ENCODE peak calls at places on chromosome 16, in eight cellular contexts. One of them, this sample, is unnamed.

GRCh38 chr16:50651835-50652438 is 29.2 kb downstream of the SNX20 start:
- DNase-seq in Peyer's patch: no peak
- DNase-seq in lower leg skin: no peak
- DNase-seq in H9: no peak
- DNase-seq in breast epithelium: no peak
- DNase-seq in mammary epithelial cell: no peak
- DNase-seq in BE2C: no peak
- DNase-seq in endothelial cell: no peak
- DNase-seq in this sample: no peak

GRCh38 chr16:26214694-26215093 is 522.9 kb downstream of the HS3ST4 start:
- DNase-seq in Peyer's patch: no peak
- DNase-seq in lower leg skin: no peak
- DNase-seq in H9: no peak
- DNase-seq in breast epithelium: no peak
- DNase-seq in mammary epithelial cell: no peak
- DNase-seq in BE2C: no peak
- DNase-seq in endothelial cell: no peak
- DNase-seq in this sample: no peak

GRCh38 chr16:79653337-79654000 is 52.9 kb upstream of the MAF start:
- DNase-seq in Peyer's patch: no peak
- DNase-seq in lower leg skin: no peak
- DNase-seq in H9: no peak
- DNase-seq in breast epithelium: no peak
- DNase-seq in mammary epithelial cell: no peak
- DNase-seq in BE2C: no peak
- DNase-seq in endothelial cell: no peak
- DNase-seq in this sample: no peak

GRCh38 chr16:11356573-11357331 is 11.5 kb downstream of the RMI2 start:
- DNase-seq in Peyer's patch: peak
- DNase-seq in lower leg skin: no peak
- DNase-seq in H9: peak
- DNase-seq in breast epithelium: no peak
- DNase-seq in mammary epithelial cell: no peak
- DNase-seq in BE2C: peak
- DNase-seq in endothelial cell: peak
- DNase-seq in this sample: peak

GRCh38 chr16:69937465-69937951 is 13.6 kb upstream of the CLEC18A start:
- DNase-seq in Peyer's patch: no peak
- DNase-seq in lower leg skin: no peak
- DNase-seq in H9: no peak
- DNase-seq in breast epithelium: no peak
- DNase-seq in mammary epithelial cell: no peak
- DNase-seq in BE2C: no peak
- DNase-seq in endothelial cell: no peak
- DNase-seq in this sample: peak

GRCh38 chr16:84368327-84368996 is at the start of gene ATP2C2:
- DNase-seq in Peyer's patch: peak
- DNase-seq in lower leg skin: no peak
- DNase-seq in H9: peak
- DNase-seq in breast epithelium: peak
- DNase-seq in mammary epithelial cell: peak
- DNase-seq in BE2C: no peak
- DNase-seq in endothelial cell: peak
- DNase-seq in this sample: peak

GRCh38 chr16:3689731-3690130 is 27.6 kb downstream of the TRAP1 start:
- DNase-seq in Peyer's patch: no peak
- DNase-seq in lower leg skin: no peak
- DNase-seq in H9: no peak
- DNase-seq in breast epithelium: no peak
- DNase-seq in mammary epithelial cell: no peak
- DNase-seq in BE2C: no peak
- DNase-seq in endothelial cell: no peak
- DNase-seq in this sample: no peak

GRCh38 chr16:11251525-11252481 is 4.2 kb downstream of the SOCS1 start:
- DNase-seq in Peyer's patch: peak
- DNase-seq in lower leg skin: no peak
- DNase-seq in H9: no peak
- DNase-seq in breast epithelium: no peak
- DNase-seq in mammary epithelial cell: no peak
- DNase-seq in BE2C: no peak
- DNase-seq in endothelial cell: no peak
- DNase-seq in this sample: no peak

GRCh38 chr16:72125635-72126428 is 32.2 kb downstream of the DHX38 start:
- DNase-seq in Peyer's patch: no peak
- DNase-seq in lower leg skin: peak
- DNase-seq in H9: no peak
- DNase-seq in breast epithelium: no peak
- DNase-seq in mammary epithelial cell: no peak
- DNase-seq in BE2C: no peak
- DNase-seq in endothelial cell: no peak
- DNase-seq in this sample: no peak

GRCh38 chr16:85393674-85394510 is 219.2 kb upstream of the GSE1 start:
- DNase-seq in Peyer's patch: peak
- DNase-seq in lower leg skin: peak
- DNase-seq in H9: peak
- DNase-seq in breast epithelium: no peak
- DNase-seq in mammary epithelial cell: no peak
- DNase-seq in BE2C: peak
- DNase-seq in endothelial cell: peak
- DNase-seq in this sample: peak

GRCh38 chr16:86529160-86529559 is 18.8 kb downstream of the FOXF1 start:
- DNase-seq in Peyer's patch: no peak
- DNase-seq in lower leg skin: no peak
- DNase-seq in H9: no peak
- DNase-seq in breast epithelium: no peak
- DNase-seq in mammary epithelial cell: no peak
- DNase-seq in BE2C: no peak
- DNase-seq in endothelial cell: no peak
- DNase-seq in this sample: no peak

GRCh38 chr16:12612598-12613101 is 191.0 kb downstream of the CPPED1 start:
- DNase-seq in Peyer's patch: peak
- DNase-seq in lower leg skin: no peak
- DNase-seq in H9: no peak
- DNase-seq in breast epithelium: no peak
- DNase-seq in mammary epithelial cell: peak
- DNase-seq in BE2C: no peak
- DNase-seq in endothelial cell: no peak
- DNase-seq in this sample: no peak

GRCh38 chr16:13307255-13307654 is 405.9 kb downstream of the SHISA9 start:
- DNase-seq in Peyer's patch: no peak
- DNase-seq in lower leg skin: no peak
- DNase-seq in H9: no peak
- DNase-seq in breast epithelium: no peak
- DNase-seq in mammary epithelial cell: peak
- DNase-seq in BE2C: no peak
- DNase-seq in endothelial cell: no peak
- DNase-seq in this sample: no peak

GRCh38 chr16:87206646-87207451 is 110.3 kb downstream of the C16orf95 start:
- DNase-seq in Peyer's patch: no peak
- DNase-seq in lower leg skin: peak
- DNase-seq in H9: no peak
- DNase-seq in breast epithelium: no peak
- DNase-seq in mammary epithelial cell: peak
- DNase-seq in BE2C: no peak
- DNase-seq in endothelial cell: no peak
- DNase-seq in this sample: no peak

GRCh38 chr16:11257131-11257938 is 1.3 kb upstream of the SOCS1 start:
- DNase-seq in Peyer's patch: peak
- DNase-seq in lower leg skin: peak
- DNase-seq in H9: peak
- DNase-seq in breast epithelium: peak
- DNase-seq in mammary epithelial cell: peak
- DNase-seq in BE2C: peak
- DNase-seq in endothelial cell: peak
- DNase-seq in this sample: peak

GRCh38 chr16:11796227-11797165 is 562 bp downstream of the ZC3H7A start:
- DNase-seq in Peyer's patch: peak
- DNase-seq in lower leg skin: peak
- DNase-seq in H9: peak
- DNase-seq in breast epithelium: no peak
- DNase-seq in mammary epithelial cell: peak
- DNase-seq in BE2C: peak
- DNase-seq in endothelial cell: peak
- DNase-seq in this sample: peak

GRCh38 chr16:76268824-76269223 is 8.4 kb upstream of the CNTNAP4 start:
- DNase-seq in Peyer's patch: no peak
- DNase-seq in lower leg skin: no peak
- DNase-seq in H9: no peak
- DNase-seq in breast epithelium: no peak
- DNase-seq in mammary epithelial cell: peak
- DNase-seq in BE2C: no peak
- DNase-seq in endothelial cell: no peak
- DNase-seq in this sample: no peak

GRCh38 chr16:50878966-50879615 is 137.2 kb downstream of the CYLD start:
- DNase-seq in Peyer's patch: no peak
- DNase-seq in lower leg skin: no peak
- DNase-seq in H9: peak
- DNase-seq in breast epithelium: no peak
- DNase-seq in mammary epithelial cell: no peak
- DNase-seq in BE2C: no peak
- DNase-seq in endothelial cell: no peak
- DNase-seq in this sample: no peak

GRCh38 chr16:70253291-70254094 is 1.8 kb upstream of the EXOSC6 start:
- DNase-seq in Peyer's patch: peak
- DNase-seq in lower leg skin: peak
- DNase-seq in H9: peak
- DNase-seq in breast epithelium: no peak
- DNase-seq in mammary epithelial cell: no peak
- DNase-seq in BE2C: peak
- DNase-seq in endothelial cell: peak
- DNase-seq in this sample: peak

GRCh38 chr16:35431829-35432663 is 1972.6 kb downstream of the TP53TG3F start:
- DNase-seq in Peyer's patch: no peak
- DNase-seq in lower leg skin: no peak
- DNase-seq in H9: no peak
- DNase-seq in breast epithelium: no peak
- DNase-seq in mammary epithelial cell: no peak
- DNase-seq in BE2C: peak
- DNase-seq in endothelial cell: no peak
- DNase-seq in this sample: no peak

GRCh38 chr16:15682105-15682570 is 32.1 kb downstream of the NDE1 start:
- DNase-seq in Peyer's patch: no peak
- DNase-seq in lower leg skin: no peak
- DNase-seq in H9: peak
- DNase-seq in breast epithelium: no peak
- DNase-seq in mammary epithelial cell: peak
- DNase-seq in BE2C: peak
- DNase-seq in endothelial cell: peak
- DNase-seq in this sample: peak

GRCh38 chr16:27455700-27456099 is 53.7 kb downstream of the IL21R start:
- DNase-seq in Peyer's patch: no peak
- DNase-seq in lower leg skin: no peak
- DNase-seq in H9: no peak
- DNase-seq in breast epithelium: no peak
- DNase-seq in mammary epithelial cell: peak
- DNase-seq in BE2C: no peak
- DNase-seq in endothelial cell: peak
- DNase-seq in this sample: no peak

GRCh38 chr16:12392585-12393089 is 411.1 kb downstream of the CPPED1 start:
- DNase-seq in Peyer's patch: peak
- DNase-seq in lower leg skin: no peak
- DNase-seq in H9: no peak
- DNase-seq in breast epithelium: no peak
- DNase-seq in mammary epithelial cell: no peak
- DNase-seq in BE2C: no peak
- DNase-seq in endothelial cell: no peak
- DNase-seq in this sample: no peak

GRCh38 chr16:54930034-54930938 is at the start of gene IRX5:
- DNase-seq in Peyer's patch: peak
- DNase-seq in lower leg skin: peak
- DNase-seq in H9: peak
- DNase-seq in breast epithelium: peak
- DNase-seq in mammary epithelial cell: peak
- DNase-seq in BE2C: peak
- DNase-seq in endothelial cell: peak
- DNase-seq in this sample: peak

GRCh38 chr16:54929090-54930033 is 1.3 kb upstream of the IRX5 start:
- DNase-seq in Peyer's patch: peak
- DNase-seq in lower leg skin: peak
- DNase-seq in H9: peak
- DNase-seq in breast epithelium: peak
- DNase-seq in mammary epithelial cell: peak
- DNase-seq in BE2C: peak
- DNase-seq in endothelial cell: peak
- DNase-seq in this sample: peak

GRCh38 chr16:54931757-54932660 is 1.3 kb downstream of the IRX5 start:
- DNase-seq in Peyer's patch: no peak
- DNase-seq in lower leg skin: no peak
- DNase-seq in H9: no peak
- DNase-seq in breast epithelium: no peak
- DNase-seq in mammary epithelial cell: peak
- DNase-seq in BE2C: no peak
- DNase-seq in endothelial cell: no peak
- DNase-seq in this sample: no peak

GRCh38 chr16:54933281-54934150 is 2.9 kb downstream of the IRX5 start:
- DNase-seq in Peyer's patch: no peak
- DNase-seq in lower leg skin: no peak
- DNase-seq in H9: peak
- DNase-seq in breast epithelium: no peak
- DNase-seq in mammary epithelial cell: peak
- DNase-seq in BE2C: no peak
- DNase-seq in endothelial cell: peak
- DNase-seq in this sample: peak

GRCh38 chr16:54931041-54931756 is 534 bp downstream of the IRX5 start:
- DNase-seq in Peyer's patch: no peak
- DNase-seq in lower leg skin: no peak
- DNase-seq in H9: peak
- DNase-seq in breast epithelium: no peak
- DNase-seq in mammary epithelial cell: peak
- DNase-seq in BE2C: peak
- DNase-seq in endothelial cell: peak
- DNase-seq in this sample: peak
- TF ChIP-seq CTCF in Peyer's patch: no peak
- TF ChIP-seq CTCF in lower leg skin: no peak
- TF ChIP-seq CTCF in H9: no peak
- TF ChIP-seq CTCF in breast epithelium: no peak
- TF ChIP-seq CTCF in mammary epithelial cell: no peak
- TF ChIP-seq CTCF in BE2C: no peak
- TF ChIP-seq CTCF in endothelial cell: no peak
- TF ChIP-seq CTCF in this sample: no peak

GRCh38 chr16:68234188-68235104 is 1.5 kb downstream of the ESRP2 start:
- DNase-seq in Peyer's patch: peak
- DNase-seq in lower leg skin: peak
- DNase-seq in H9: peak
- DNase-seq in breast epithelium: peak
- DNase-seq in mammary epithelial cell: peak
- DNase-seq in BE2C: no peak
- DNase-seq in endothelial cell: no peak
- DNase-seq in this sample: no peak
- TF ChIP-seq CTCF in Peyer's patch: no peak
- TF ChIP-seq CTCF in lower leg skin: no peak
- TF ChIP-seq CTCF in H9: no peak
- TF ChIP-seq CTCF in breast epithelium: no peak
- TF ChIP-seq CTCF in mammary epithelial cell: no peak
- TF ChIP-seq CTCF in BE2C: no peak
- TF ChIP-seq CTCF in endothelial cell: no peak
- TF ChIP-seq CTCF in this sample: no peak

GRCh38 chr16:53495325-53495724 is 7.7 kb downstream of the AKTIP start:
- DNase-seq in Peyer's patch: no peak
- DNase-seq in lower leg skin: no peak
- DNase-seq in H9: no peak
- DNase-seq in breast epithelium: no peak
- DNase-seq in mammary epithelial cell: no peak
- DNase-seq in BE2C: no peak
- DNase-seq in endothelial cell: no peak
- DNase-seq in this sample: no peak
- TF ChIP-seq CTCF in Peyer's patch: no peak
- TF ChIP-seq CTCF in lower leg skin: no peak
- TF ChIP-seq CTCF in H9: peak
- TF ChIP-seq CTCF in breast epithelium: no peak
- TF ChIP-seq CTCF in mammary epithelial cell: no peak
- TF ChIP-seq CTCF in BE2C: peak
- TF ChIP-seq CTCF in endothelial cell: no peak
- TF ChIP-seq CTCF in this sample: no peak

GRCh38 chr16:54932737-54933254 is 2.1 kb downstream of the IRX5 start:
- DNase-seq in Peyer's patch: no peak
- DNase-seq in lower leg skin: no peak
- DNase-seq in H9: peak
- DNase-seq in breast epithelium: no peak
- DNase-seq in mammary epithelial cell: peak
- DNase-seq in BE2C: no peak
- DNase-seq in endothelial cell: peak
- DNase-seq in this sample: peak
- TF ChIP-seq CTCF in Peyer's patch: no peak
- TF ChIP-seq CTCF in lower leg skin: no peak
- TF ChIP-seq CTCF in H9: peak
- TF ChIP-seq CTCF in breast epithelium: no peak
- TF ChIP-seq CTCF in mammary epithelial cell: peak
- TF ChIP-seq CTCF in BE2C: no peak
- TF ChIP-seq CTCF in endothelial cell: no peak
- TF ChIP-seq CTCF in this sample: no peak